ENCODE peak calls at places on chromosome 6, in four cellular contexts. One of them, this sample, is unnamed.

GRCh38 chr6:109769213-109769612 is 78.1 kb downstream of the FIG4 start:
- DNase-seq in GM19239: no peak
- DNase-seq in NCI-H774: no peak
- DNase-seq in H9: no peak
- DNase-seq in this sample: no peak

GRCh38 chr6:134828641-134829040 is 121.3 kb downstream of the ALDH8A1 start:
- DNase-seq in GM19239: no peak
- DNase-seq in NCI-H774: no peak
- DNase-seq in H9: no peak
- DNase-seq in this sample: no peak

GRCh38 chr6:139881728-139882211 is 507.3 kb upstream of the CITED2 start:
- DNase-seq in H9: peak; percentile 53
- DNase-seq in NCI-H774: peak; percentile 79
- DNase-seq in GM19239: peak; percentile 17
- DNase-seq in this sample: no peak

GRCh38 chr6:90294989-90295853 is 1.4 kb downstream of the BACH2 start:
- DNase-seq in H9: no peak
- DNase-seq in GM19239: no peak
- DNase-seq in NCI-H774: no peak
- DNase-seq in this sample: peak; percentile 24

GRCh38 chr6:47405273-47405672 is 72.3 kb upstream of the CD2AP start:
- DNase-seq in H9: no peak
- DNase-seq in NCI-H774: no peak
- DNase-seq in GM19239: no peak
- DNase-seq in this sample: no peak

GRCh38 chr6:136502791-136503190 is 47.4 kb downstream of the MAP7 start:
- DNase-seq in GM19239: no peak
- DNase-seq in NCI-H774: no peak
- DNase-seq in H9: no peak
- DNase-seq in this sample: no peak

GRCh38 chr6:51099201-51099600 is 280.5 kb downstream of the TFAP2B start:
- DNase-seq in GM19239: no peak
- DNase-seq in H9: no peak
- DNase-seq in NCI-H774: no peak
- DNase-seq in this sample: no peak

GRCh38 chr6:28580484-28580883 is 54.8 kb downstream of the GPX5 start:
- DNase-seq in H9: no peak
- DNase-seq in GM19239: no peak
- DNase-seq in NCI-H774: no peak
- DNase-seq in this sample: no peak

GRCh38 chr6:74492587-74492986 is 713.3 kb downstream of the COL12A1 start:
- DNase-seq in H9: no peak
- DNase-seq in GM19239: no peak
- DNase-seq in NCI-H774: no peak
- DNase-seq in this sample: no peak

GRCh38 chr6:121647905-121648304 is 212.5 kb downstream of the GJA1 start:
- DNase-seq in GM19239: no peak
- DNase-seq in H9: no peak
- DNase-seq in NCI-H774: no peak
- DNase-seq in this sample: no peak

GRCh38 chr6:56517155-56517745 is 125.4 kb downstream of the DST start:
- DNase-seq in H9: no peak
- DNase-seq in GM19239: no peak
- DNase-seq in NCI-H774: peak; percentile 59
- DNase-seq in this sample: no peak

GRCh38 chr6:90471297-90471696 is 115.6 kb downstream of the MAP3K7 start:
- DNase-seq in GM19239: no peak
- DNase-seq in H9: no peak
- DNase-seq in NCI-H774: no peak
- DNase-seq in this sample: no peak

This sample was measured in GM12891.